ENCODE peak calls at places on chromosomes 13 and 19, in six cellular contexts. One of them, this sample, is unnamed.

GRCh38 chr19:43618921-43619261 is 538 bp downstream of the ZNF428 start:
- DNase-seq in frontal cortex: peak; percentile 55
- DNase-seq in astrocyte of the cerebellum: no peak
- DNase-seq in NCI-H1092: peak; percentile 39
- DNase-seq in fibroblast of lung: no peak
- DNase-seq in HL-60: peak; percentile 65
- DNase-seq in this sample: no peak

GRCh38 chr19:6730153-6730804 is 7.1 kb downstream of the GPR108 start:
- DNase-seq in NCI-H1092: no peak
- DNase-seq in frontal cortex: no peak
- DNase-seq in fibroblast of lung: no peak
- DNase-seq in astrocyte of the cerebellum: no peak
- DNase-seq in HL-60: no peak
- DNase-seq in this sample: no peak

GRCh38 chr13:50594276-50594970 is 249.1 kb downstream of the DLEU7 start:
- DNase-seq in fibroblast of lung: no peak
- DNase-seq in HL-60: no peak
- DNase-seq in astrocyte of the cerebellum: no peak
- DNase-seq in frontal cortex: no peak
- DNase-seq in NCI-H1092: no peak
- DNase-seq in this sample: no peak

GRCh38 chr19:7766535-7766934 is 3.5 kb downstream of the CLEC4M start:
- DNase-seq in astrocyte of the cerebellum: no peak
- DNase-seq in HL-60: no peak
- DNase-seq in fibroblast of lung: no peak
- DNase-seq in NCI-H1092: no peak
- DNase-seq in frontal cortex: no peak
- DNase-seq in this sample: no peak

GRCh38 chr13:34217343-34218094 is 399.6 kb downstream of the RFC3 start:
- DNase-seq in NCI-H1092: no peak
- DNase-seq in astrocyte of the cerebellum: no peak
- DNase-seq in fibroblast of lung: no peak
- DNase-seq in frontal cortex: no peak
- DNase-seq in HL-60: no peak
- DNase-seq in this sample: no peak

GRCh38 chr13:99191900-99192399 is 8.7 kb upstream of the UBAC2 start:
- DNase-seq in NCI-H1092: no peak
- DNase-seq in HL-60: no peak
- DNase-seq in astrocyte of the cerebellum: no peak
- DNase-seq in frontal cortex: no peak
- DNase-seq in fibroblast of lung: peak; percentile 36
- DNase-seq in this sample: no peak

GRCh38 chr19:13207237-13208130 is 57.3 kb downstream of the IER2 start:
- DNase-seq in frontal cortex: peak; percentile 60
- DNase-seq in HL-60: peak; percentile 35
- DNase-seq in NCI-H1092: no peak
- DNase-seq in astrocyte of the cerebellum: no peak
- DNase-seq in fibroblast of lung: no peak
- DNase-seq in this sample: no peak

GRCh38 chr19:40590464-40591265 is 10.5 kb upstream of the LTBP4 start:
- DNase-seq in astrocyte of the cerebellum: no peak
- DNase-seq in HL-60: no peak
- DNase-seq in NCI-H1092: no peak
- DNase-seq in frontal cortex: no peak
- DNase-seq in fibroblast of lung: no peak
- DNase-seq in this sample: no peak

GRCh38 chr13:42836930-42837329 is 55.5 kb downstream of the FAM216B start:
- DNase-seq in astrocyte of the cerebellum: no peak
- DNase-seq in fibroblast of lung: peak; percentile 18
- DNase-seq in HL-60: no peak
- DNase-seq in NCI-H1092: peak; percentile 40
- DNase-seq in frontal cortex: no peak
- DNase-seq in this sample: peak; percentile 54

GRCh38 chr19:1884291-1884718 is 991 bp downstream of the ABHD17A start:
- DNase-seq in HL-60: no peak
- DNase-seq in fibroblast of lung: no peak
- DNase-seq in frontal cortex: no peak
- DNase-seq in astrocyte of the cerebellum: no peak
- DNase-seq in NCI-H1092: no peak
- DNase-seq in this sample: no peak

GRCh38 chr13:90750021-90750420 is 597.5 kb upstream of the MIR17HG start:
- DNase-seq in astrocyte of the cerebellum: no peak
- DNase-seq in fibroblast of lung: no peak
- DNase-seq in HL-60: no peak
- DNase-seq in frontal cortex: no peak
- DNase-seq in NCI-H1092: no peak
- DNase-seq in this sample: no peak

GRCh38 chr13:70580825-70581224 is 472.6 kb upstream of the KLHL1 start:
- DNase-seq in HL-60: no peak
- DNase-seq in NCI-H1092: no peak
- DNase-seq in astrocyte of the cerebellum: no peak
- DNase-seq in frontal cortex: no peak
- DNase-seq in fibroblast of lung: no peak
- DNase-seq in this sample: no peak

GRCh38 chr19:50178320-50178719 is 15.2 kb upstream of the IZUMO2 start:
- DNase-seq in NCI-H1092: no peak
- DNase-seq in astrocyte of the cerebellum: no peak
- DNase-seq in frontal cortex: no peak
- DNase-seq in HL-60: no peak
- DNase-seq in fibroblast of lung: no peak
- DNase-seq in this sample: no peak

GRCh38 chr19:40464059-40465024 is 1.2 kb downstream of the BLVRB start:
- DNase-seq in HL-60: peak; percentile 68
- DNase-seq in fibroblast of lung: peak; percentile 85
- DNase-seq in astrocyte of the cerebellum: peak; percentile 80
- DNase-seq in frontal cortex: peak; percentile 61
- DNase-seq in NCI-H1092: peak; percentile 16
- DNase-seq in this sample: peak; percentile 70

GRCh38 chr19:43789029-43789428 is 8.3 kb upstream of the KCNN4 start:
- DNase-seq in fibroblast of lung: peak; percentile 44
- DNase-seq in HL-60: no peak
- DNase-seq in astrocyte of the cerebellum: no peak
- DNase-seq in frontal cortex: no peak
- DNase-seq in NCI-H1092: no peak
- DNase-seq in this sample: no peak

GRCh38 chr19:35812220-35813042 is at the start of gene PRODH2:
- DNase-seq in frontal cortex: no peak
- DNase-seq in NCI-H1092: no peak
- DNase-seq in astrocyte of the cerebellum: no peak
- DNase-seq in HL-60: no peak
- DNase-seq in fibroblast of lung: no peak
- DNase-seq in this sample: no peak

GRCh38 chr19:4647676-4648644 is 8.6 kb downstream of the TNFAIP8L1 start:
- DNase-seq in frontal cortex: no peak
- DNase-seq in fibroblast of lung: no peak
- DNase-seq in astrocyte of the cerebellum: no peak
- DNase-seq in NCI-H1092: no peak
- DNase-seq in HL-60: no peak
- DNase-seq in this sample: no peak

GRCh38 chr13:110938662-110939421 is 24.0 kb upstream of the ANKRD10 start:
- DNase-seq in NCI-H1092: no peak
- DNase-seq in astrocyte of the cerebellum: no peak
- DNase-seq in fibroblast of lung: no peak
- DNase-seq in HL-60: no peak
- DNase-seq in frontal cortex: no peak
- DNase-seq in this sample: no peak

GRCh38 chr13:34065915-34066314 is 248.0 kb downstream of the RFC3 start:
- DNase-seq in HL-60: no peak
- DNase-seq in frontal cortex: no peak
- DNase-seq in astrocyte of the cerebellum: no peak
- DNase-seq in NCI-H1092: no peak
- DNase-seq in fibroblast of lung: no peak
- DNase-seq in this sample: no peak

GRCh38 chr19:19434483-19435045 is 29.1 kb downstream of the GATAD2A start:
- DNase-seq in NCI-H1092: no peak
- DNase-seq in fibroblast of lung: peak; percentile 31
- DNase-seq in astrocyte of the cerebellum: no peak
- DNase-seq in HL-60: no peak
- DNase-seq in frontal cortex: no peak
- DNase-seq in this sample: no peak

GRCh38 chr19:56119585-56119978 is 1.5 kb downstream of the ZNF787 start:
- DNase-seq in NCI-H1092: no peak
- DNase-seq in astrocyte of the cerebellum: no peak
- DNase-seq in HL-60: no peak
- DNase-seq in fibroblast of lung: peak; percentile 42
- DNase-seq in frontal cortex: no peak
- DNase-seq in this sample: no peak

GRCh38 chr13:58843567-58843966 is 1212.0 kb downstream of the PCDH17 start:
- DNase-seq in astrocyte of the cerebellum: no peak
- DNase-seq in fibroblast of lung: no peak
- DNase-seq in NCI-H1092: no peak
- DNase-seq in HL-60: no peak
- DNase-seq in frontal cortex: no peak
- DNase-seq in this sample: no peak